ENCODE peak calls at places on chromosomes 1 and 21, in six cellular contexts. X is HepG2, N is GM12878, S is K562, V is GM12892, O is H1. B is an unnamed sample.

GRCh38 chr1:4622821-4623220 is 31.6 kb upstream of the AJAP1 start:
- DNase-seq in V (no peak), S (no peak), X (no peak), N (no peak), O (no peak), B (no peak)

GRCh38 chr1:58754683-58755467 is 29.0 kb downstream of the JUN start:
- DNase-seq in X (no peak), V (no peak), S (peak), O (no peak), N (no peak), B (no peak)

GRCh38 chr1:107536266-107536665 is 395.4 kb downstream of the NTNG1 start:
- DNase-seq in X (no peak), V (no peak), S (no peak), O (no peak), N (no peak), B (no peak)

GRCh38 chr1:187010571-187011309 is 182.0 kb downstream of the PLA2G4A start:
- DNase-seq in S (no peak), V (no peak), N (no peak), O (no peak), X (no peak), B (no peak)

GRCh38 chr1:6124341-6124740 is 55.8 kb downstream of the CHD5 start:
- DNase-seq in X (no peak), N (no peak), V (no peak), S (no peak), O (no peak), B (no peak)

GRCh38 chr1:156497078-156497742 is 3.4 kb downstream of the MEF2D start:
- DNase-seq in X (no peak), V (no peak), S (no peak), N (no peak), O (no peak), B (no peak)

GRCh38 chr1:116820362-116820761 is 66.1 kb downstream of the CD2 start:
- DNase-seq in X (no peak), S (no peak), O (no peak), N (no peak), V (no peak), B (no peak)

GRCh38 chr1:82160036-82160435 is 359.3 kb downstream of the ADGRL2 start:
- DNase-seq in S (no peak), X (no peak), O (no peak), V (no peak), N (no peak), B (no peak)

GRCh38 chr1:5611431-5611830 is 380.8 kb downstream of the NPHP4 start:
- DNase-seq in V (no peak), S (no peak), N (no peak), O (no peak), X (no peak), B (no peak)

GRCh38 chr1:231338270-231339128 is at the start of gene SPRTN:
- DNase-seq in V (peak), O (no peak), S (peak), X (no peak), N (no peak), B (peak)

GRCh38 chr1:55262822-55263221 is 47.7 kb upstream of the USP24 start:
- DNase-seq in V (no peak), N (no peak), S (no peak), O (no peak), X (no peak), B (no peak)

GRCh38 chr1:208135354-208135753 is 108.8 kb downstream of the PLXNA2 start:
- DNase-seq in O (no peak), S (no peak), V (no peak), X (peak), N (no peak), B (no peak)

GRCh38 chr1:75991497-75992114 is 59.4 kb upstream of the ASB17 start:
- DNase-seq in X (peak), N (no peak), O (peak), S (peak), V (peak), B (peak)

GRCh38 chr1:148362141-148362929 is 120.8 kb downstream of the PPIAL4G start:
- DNase-seq in S (no peak), X (no peak), O (peak), N (peak), V (no peak), B (no peak)

GRCh38 chr1:31625561-31626272 is 8.2 kb downstream of the HCRTR1 start:
- DNase-seq in N (no peak), V (no peak), S (no peak), O (no peak), X (no peak), B (no peak)

GRCh38 chr1:43349594-43350306 is 9.0 kb upstream of the CDC20 start:
- DNase-seq in N (no peak), V (no peak), X (no peak), S (no peak), O (no peak), B (no peak)

GRCh38 chr1:162171078-162171477 is 101.6 kb downstream of the NOS1AP start:
- DNase-seq in V (no peak), O (no peak), N (no peak), S (no peak), X (no peak), B (no peak)

GRCh38 chr1:155080250-155081228 is 1.9 kb downstream of the EFNA3 start:
- DNase-seq in X (no peak), N (no peak), V (no peak), S (peak), O (no peak), B (no peak)

GRCh38 chr21:44360174-44360573 is 6.8 kb downstream of the TRPM2 start:
- DNase-seq in X (no peak), O (no peak), S (no peak), N (no peak), V (no peak), B (no peak)

GRCh38 chr1:220727523-220727922 is 20.6 kb upstream of the MTARC2 start:
- DNase-seq in S (no peak), N (no peak), V (no peak), X (no peak), O (no peak), B (no peak)

GRCh38 chr1:85201340-85202091 is 700 bp upstream of the SYDE2 start:
- DNase-seq in X (peak), V (peak), O (peak), S (peak), N (no peak), B (peak)

GRCh38 chr1:920008-920407 is 3.7 kb upstream of the SAMD11 start:
- DNase-seq in S (no peak), N (no peak), X (no peak), V (no peak), O (no peak), B (no peak)

GRCh38 chr1:12163210-12163609 is 3.6 kb upstream of the TNFRSF1B start:
- DNase-seq in O (no peak), V (no peak), X (no peak), S (no peak), N (no peak), B (no peak)

GRCh38 chr1:204647114-204647804 is 38.3 kb downstream of the LRRN2 start:
- DNase-seq in X (peak), O (no peak), N (peak), S (peak), V (peak), B (peak)

GRCh38 chr21:42568834-42569731 is 55.4 kb downstream of the SLC37A1 start:
- DNase-seq in S (no peak), N (no peak), O (no peak), X (no peak), V (no peak), B (no peak)

GRCh38 chr1:118739421-118739930 is 248.7 kb downstream of the TBX15 start:
- DNase-seq in S (no peak), V (no peak), O (peak), N (no peak), X (no peak), B (no peak)

GRCh38 chr1:248924696-248925532 is 18.9 kb downstream of the PGBD2 start:
- DNase-seq in X (peak), O (no peak), V (peak), S (no peak), N (peak), B (no peak)

GRCh38 chr1:3106216-3106615 is 37.2 kb downstream of the PRDM16 start:
- DNase-seq in O (no peak), S (no peak), X (no peak), N (no peak), V (no peak), B (no peak)

GRCh38 chr1:40404670-40405462 is 31.3 kb downstream of the SMAP2 start:
- DNase-seq in X (peak), V (no peak), O (no peak), S (peak), N (no peak), B (no peak)

GRCh38 chr1:236608930-236609726 is 4.8 kb upstream of the HEATR1 start:
- DNase-seq in X (peak), V (no peak), S (peak), N (no peak), O (no peak), B (no peak)

GRCh38 chr1:32361674-32362473 is 411 bp downstream of the FAM229A start:
- DNase-seq in S (no peak), N (no peak), X (no peak), O (no peak), V (no peak), B (peak)

GRCh38 chr1:229238674-229239415 is 32.1 kb upstream of the RAB4A start:
- DNase-seq in S (no peak), N (no peak), V (no peak), X (no peak), O (no peak), B (no peak)

GRCh38 chr1:179026813-179027664 is 1.3 kb downstream of the FAM20B start:
- DNase-seq in O (no peak), N (no peak), V (no peak), X (peak), S (no peak), B (no peak)

GRCh38 chr1:30898031-30898815 is 10.3 kb downstream of the SDC3 start:
- DNase-seq in S (no peak), X (no peak), V (no peak), N (no peak), O (no peak), B (no peak)

GRCh38 chr1:186143521-186143920 is 231.5 kb downstream of the TPR start:
- DNase-seq in X (no peak), V (no peak), O (no peak), N (no peak), S (no peak), B (no peak)

GRCh38 chr1:17433261-17433660 is 6.2 kb downstream of the RCC2 start:
- DNase-seq in V (no peak), X (no peak), S (no peak), N (no peak), O (no peak), B (no peak)

GRCh38 chr1:37765937-37766664 is 1.2 kb upstream of the EPHA10 start:
- DNase-seq in V (no peak), N (no peak), X (no peak), O (no peak), S (peak), B (no peak)

GRCh38 chr1:202786804-202787203 is 21.4 kb downstream of the KDM5B start:
- DNase-seq in O (no peak), V (no peak), S (no peak), N (no peak), X (no peak), B (no peak)
- TF ChIP-seq TAF1 in O (no peak), V (no peak), S (no peak), N (no peak), X (no peak), B (no peak)

GRCh38 chr1:151198254-151199127 is at the start of gene PIP5K1A:
- DNase-seq in O (peak), N (peak), X (peak), S (peak), V (peak), B (peak)
- TF ChIP-seq POLR2A in O (peak), N (peak), X (peak), S (peak), V (peak), B (peak)

DNA sequence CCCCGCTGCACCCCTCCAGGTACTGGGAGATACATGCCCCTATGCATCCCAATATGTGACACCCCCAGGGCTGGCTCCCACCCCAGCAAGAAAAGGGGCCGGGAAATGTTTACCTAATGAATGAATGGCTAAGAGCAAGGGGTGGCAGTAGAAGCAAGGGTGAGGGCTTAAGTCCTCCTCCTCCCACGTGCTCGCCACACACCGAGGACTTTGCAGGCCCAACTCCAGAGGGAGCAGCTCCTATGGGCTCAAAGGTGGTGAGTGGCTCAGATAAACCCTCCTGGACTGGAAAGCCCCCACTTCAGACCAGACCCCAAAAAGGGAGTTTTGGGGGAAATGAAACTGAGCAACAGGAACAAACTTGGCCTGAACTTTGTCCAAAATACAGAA is 11.4 kb downstream of the SLC45A3 start:
- DNase-seq in V (peak), N (peak), X (peak), O (no peak), S (peak), B (no peak)
- TF ChIP-seq POLR2AphosphoS5 in V (no peak), N (no peak), X (no peak), O (no peak), S (no peak), B (no peak)

GRCh38 chr21:21668198-21668597 is 670.0 kb downstream of the NCAM2 start:
- DNase-seq in N (no peak), S (no peak), O (no peak), V (no peak), X (no peak), B (no peak)

GRCh38 chr21:21675601-21676000 is 677.4 kb downstream of the NCAM2 start:
- DNase-seq in X (no peak), N (no peak), O (no peak), S (no peak), V (no peak), B (no peak)

DNA sequence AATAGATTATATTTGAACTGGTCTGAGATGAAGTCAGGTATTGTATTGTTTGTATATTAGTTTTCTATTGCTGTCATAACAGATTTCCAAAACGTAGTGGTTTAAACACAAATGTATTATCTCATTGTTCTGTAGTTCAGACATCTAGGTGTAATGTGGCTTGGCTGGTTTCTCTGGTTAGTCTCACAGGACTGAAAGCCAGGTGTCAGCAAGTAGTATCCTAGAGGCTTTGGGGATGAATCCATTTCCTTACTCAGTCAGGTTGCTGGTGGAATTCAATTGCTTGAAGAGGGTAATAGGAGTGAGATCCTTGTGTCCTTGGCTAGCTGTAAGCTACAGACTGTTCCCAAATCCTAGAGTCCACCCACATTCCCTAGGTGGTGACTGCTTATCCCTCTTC is 675.8 kb downstream of the NCAM2 start:
- DNase-seq in O (no peak), S (no peak), N (no peak), V (no peak), X (no peak), B (no peak)
- TF ChIP-seq TAF1 in O (no peak), S (no peak), N (no peak), V (no peak), X (no peak), B (no peak)

GRCh38 chr1:61330018-61330417 is 247.7 kb downstream of the NFIA start:
- DNase-seq in S (no peak), N (no peak), O (no peak), X (no peak), V (no peak), B (no peak)
- TF ChIP-seq POLR2A in S (no peak), N (no peak), O (no peak), X (no peak), V (no peak), B (no peak)

DNA sequence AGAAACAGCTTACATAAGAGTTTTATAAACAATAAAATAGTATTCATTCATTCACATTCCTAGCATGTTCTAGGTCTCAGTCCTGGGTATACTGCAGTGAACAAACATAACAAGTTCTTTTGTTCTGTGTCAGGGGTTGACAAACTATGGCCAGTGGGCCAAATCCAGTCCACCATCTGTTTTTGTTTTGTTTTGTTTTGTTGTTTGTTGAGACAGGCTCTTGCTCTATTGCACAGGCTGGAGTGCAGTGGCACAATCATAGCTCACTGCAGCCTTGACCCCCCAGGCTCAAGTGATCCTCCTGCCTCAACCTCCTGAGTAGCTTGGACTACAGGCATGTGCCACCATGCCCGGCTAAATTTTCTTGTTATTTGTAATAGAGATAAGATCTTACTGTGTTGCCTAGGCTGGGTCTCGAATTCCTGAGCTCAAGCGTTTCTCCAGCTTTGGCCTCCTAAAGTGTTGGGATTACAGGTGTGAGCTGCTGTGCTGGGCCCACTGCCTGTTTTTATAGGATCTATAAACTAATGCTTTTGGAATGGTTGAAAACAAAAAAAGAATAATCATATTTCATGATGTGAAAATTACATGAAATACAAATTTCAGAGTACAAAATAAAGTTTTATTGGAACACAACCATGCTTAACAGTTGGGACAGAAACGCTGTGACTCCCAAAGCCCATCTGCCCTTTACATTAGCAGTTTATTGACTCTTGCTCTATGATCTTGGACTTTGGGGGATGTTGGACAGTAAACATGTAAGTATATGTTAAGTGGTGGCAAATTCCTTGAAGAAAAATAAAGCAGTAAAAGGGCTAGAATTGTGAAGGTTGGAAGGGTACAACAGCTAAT is 17.9 kb downstream of the CAPZA1 start:
- DNase-seq in N (no peak), X (peak), S (no peak), O (no peak), V (no peak), B (no peak)
- TF ChIP-seq POLR2AphosphoS5 in N (no peak), X (no peak), S (no peak), O (no peak), V (no peak), B (no peak)

B was measured in GM12891.